ENCODE peak calls at places on chromosomes 1 and 21, in four cellular contexts. O, X, A and S are unnamed samples.

GRCh38 chr1:80021891-80022290 is 1015.4 kb upstream of the ADGRL4 start:
- DNase-seq in O (no peak), X (no peak), A (no peak), S (no peak)

GRCh38 chr1:119814288-119814687 is 3.0 kb upstream of the REG4 start:
- DNase-seq in O (no peak), X (no peak), A (no peak), S (no peak)

GRCh38 chr1:3306583-3307285 is 147.7 kb upstream of the ARHGEF16 start:
- DNase-seq in O (peak), X (no peak), A (no peak), S (peak)

GRCh38 chr1:12525311-12526181 is 92.5 kb downstream of the DHRS3 start:
- DNase-seq in O (no peak), X (no peak), A (no peak), S (no peak)

GRCh38 chr1:186626533-186626932 is 53.7 kb downstream of the PTGS2 start:
- DNase-seq in O (no peak), X (no peak), A (peak), S (no peak)

GRCh38 chr1:209733409-209734192 is 22.3 kb upstream of the TRAF3IP3 start:
- DNase-seq in O (peak), X (peak), A (no peak), S (no peak)

GRCh38 chr1:116855220-116855619 is 54.5 kb upstream of the PTGFRN start:
- DNase-seq in O (no peak), X (no peak), A (no peak), S (no peak)

GRCh38 chr1:212700597-212700891 is 904 bp upstream of the BATF3 start:
- DNase-seq in O (no peak), X (no peak), A (no peak), S (no peak)

GRCh38 chr1:201084171-201084766 is 28.0 kb downstream of the CACNA1S start:
- DNase-seq in O (no peak), X (no peak), A (no peak), S (no peak)

GRCh38 chr1:244214009-244214967 is 163.2 kb downstream of the ZBTB18 start:
- DNase-seq in O (peak), X (peak), A (no peak), S (peak)

GRCh38 chr1:46753985-46754384 is 35.1 kb upstream of the EFCAB14 start:
- DNase-seq in O (no peak), X (no peak), A (no peak), S (no peak)

GRCh38 chr1:119964673-119965363 is 68.5 kb upstream of the ADAM30 start:
- DNase-seq in O (no peak), X (no peak), A (no peak), S (no peak)

GRCh38 chr1:16167331-16168143 is 11.7 kb upstream of the EPHA2 start:
- DNase-seq in O (no peak), X (peak), A (peak), S (no peak)

GRCh38 chr1:112698366-112699310 is 8.3 kb downstream of the RHOC start:
- DNase-seq in O (no peak), X (peak), A (no peak), S (no peak)

GRCh38 chr1:47478090-47478489 is 40.2 kb downstream of the FOXD2 start:
- DNase-seq in O (no peak), X (no peak), A (no peak), S (peak)

GRCh38 chr1:94081566-94082344 is 39.2 kb downstream of the ABCA4 start:
- DNase-seq in O (peak), X (peak), A (no peak), S (peak)

GRCh38 chr1:2533356-2533755 is 3.3 kb upstream of the HES5 start:
- DNase-seq in O (peak), X (peak), A (no peak), S (peak)

GRCh38 chr1:84143796-84144565 is at the start of gene PRKACB:
- DNase-seq in O (peak), X (peak), A (no peak), S (peak)

GRCh38 chr1:204084247-204084772 is 11.4 kb downstream of the SOX13 start:
- DNase-seq in O (no peak), X (no peak), A (no peak), S (no peak)

GRCh38 chr1:93328809-93329477 is 16.8 kb upstream of the DR1 start:
- DNase-seq in O (no peak), X (no peak), A (no peak), S (no peak)

GRCh38 chr1:8211620-8212442 is 106.1 kb upstream of the SLC45A1 start:
- DNase-seq in O (peak), X (peak), A (no peak), S (peak)
- TF ChIP-seq CTCF in O (no peak), X (peak), A (no peak), S (no peak)

DNA sequence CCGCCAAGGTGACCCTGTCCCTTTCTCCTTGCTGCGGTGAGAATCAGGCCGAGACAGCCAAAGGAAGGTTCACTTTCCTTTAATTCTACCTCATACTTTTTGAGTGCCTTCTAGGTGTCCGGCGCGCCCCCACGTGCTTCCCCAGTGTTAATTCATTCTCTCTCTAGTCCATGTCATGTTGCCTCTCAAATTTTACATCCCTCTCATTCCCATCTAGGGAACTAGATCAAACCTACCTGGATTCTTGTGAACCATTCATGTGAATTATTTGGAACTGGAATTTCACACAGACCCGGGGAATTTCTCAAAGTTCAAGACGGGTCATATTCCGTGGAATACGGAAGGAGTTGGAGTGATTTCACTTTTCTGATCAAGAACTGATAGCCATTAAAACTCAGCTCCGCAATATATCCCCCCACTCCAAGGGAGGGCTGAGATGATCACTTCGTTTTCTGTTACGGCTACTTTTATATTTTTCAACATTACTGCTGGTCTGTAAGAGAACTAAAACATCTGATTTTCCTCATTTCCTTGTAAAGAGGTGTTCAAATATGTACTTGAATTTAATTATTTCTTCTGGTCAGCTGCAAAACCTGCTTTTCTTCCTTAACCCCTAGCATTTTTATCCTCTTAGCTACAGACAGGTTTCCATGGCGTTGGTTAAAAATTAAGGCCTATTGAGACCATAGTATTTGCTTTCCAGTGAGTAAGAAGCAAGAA is 1.0 kb upstream of the ENO1 start:
- DNase-seq in O (peak), X (peak), A (no peak), S (no peak)
- TF ChIP-seq CTCF in O (peak), X (peak), A (peak), S (no peak)

DNA sequence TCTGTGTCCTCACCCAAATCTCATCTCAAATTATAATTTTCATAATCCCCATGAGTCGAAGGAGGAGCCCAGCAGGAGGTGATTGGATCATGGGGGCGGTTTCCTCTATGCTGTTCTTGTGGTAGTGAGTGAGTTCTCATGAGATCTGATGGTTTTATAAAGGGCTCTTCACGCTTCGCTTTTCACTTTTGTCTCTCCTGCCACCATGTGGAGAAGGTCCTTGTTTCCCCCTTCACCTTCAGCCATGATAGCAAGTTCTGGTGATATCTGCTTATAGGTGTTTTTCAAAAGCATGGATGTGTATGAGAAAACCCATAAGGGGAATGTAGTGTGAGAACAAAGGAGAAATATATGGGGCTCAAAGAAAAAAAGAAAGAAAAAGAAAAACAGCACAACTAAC is 405.9 kb upstream of the RGS18 start:
- DNase-seq in O (no peak), X (no peak), A (no peak), S (no peak)
- TF ChIP-seq CTCF in O (no peak), X (no peak), A (no peak), S (no peak)

DNA sequence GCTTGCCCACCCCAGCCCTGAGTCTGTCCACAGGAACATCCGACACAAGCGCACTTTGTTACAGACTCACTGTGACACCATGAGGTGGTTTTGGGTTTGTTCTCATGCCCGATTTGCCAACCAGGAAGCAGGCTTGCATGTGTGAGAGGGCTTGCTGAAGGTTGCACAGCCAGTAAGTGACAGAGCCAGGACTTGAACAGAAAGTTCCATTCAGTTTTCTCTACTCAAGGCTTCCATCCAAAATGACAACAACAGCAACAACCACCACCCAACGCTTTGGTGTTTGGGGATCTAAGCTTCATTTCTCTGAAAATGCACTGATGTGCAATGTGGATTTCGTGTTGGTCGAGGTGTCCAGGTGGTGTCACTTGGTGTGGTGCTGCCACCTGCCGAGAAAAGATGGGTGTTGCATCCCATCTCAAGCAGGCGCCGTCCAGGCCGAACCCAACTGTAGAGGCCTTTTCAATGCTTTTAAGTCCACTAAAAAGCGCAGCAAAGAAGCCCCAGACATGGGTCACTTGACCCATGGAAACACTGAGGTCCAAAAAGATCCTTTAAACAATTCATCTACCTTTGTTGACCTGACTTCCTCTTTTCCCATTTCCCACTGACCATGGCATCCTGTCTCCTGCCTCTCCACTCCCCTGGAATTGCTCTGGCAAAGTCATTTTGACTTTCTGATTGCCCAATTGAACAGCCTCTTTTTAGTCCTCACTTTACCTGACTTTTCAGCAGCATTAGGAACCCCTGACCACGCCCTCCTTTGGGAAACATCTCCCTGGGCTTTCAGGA is 12.2 kb downstream of the CITED4 start:
- DNase-seq in O (peak), X (no peak), A (peak), S (peak)
- TF ChIP-seq CTCF in O (peak), X (peak), A (peak), S (peak)

GRCh38 chr21:19510653-19511052 is 1107.1 kb upstream of the TMPRSS15 start:
- DNase-seq in O (no peak), X (no peak), A (no peak), S (no peak)

GRCh38 chr21:19510057-19510456 is 1106.5 kb upstream of the TMPRSS15 start:
- DNase-seq in O (no peak), X (no peak), A (no peak), S (no peak)

GRCh38 chr21:19508442-19508841 is 1104.9 kb upstream of the TMPRSS15 start:
- DNase-seq in O (no peak), X (no peak), A (no peak), S (no peak)

GRCh38 chr21:19508844-19509243 is 1105.3 kb upstream of the TMPRSS15 start:
- DNase-seq in O (no peak), X (no peak), A (no peak), S (no peak)

DNA sequence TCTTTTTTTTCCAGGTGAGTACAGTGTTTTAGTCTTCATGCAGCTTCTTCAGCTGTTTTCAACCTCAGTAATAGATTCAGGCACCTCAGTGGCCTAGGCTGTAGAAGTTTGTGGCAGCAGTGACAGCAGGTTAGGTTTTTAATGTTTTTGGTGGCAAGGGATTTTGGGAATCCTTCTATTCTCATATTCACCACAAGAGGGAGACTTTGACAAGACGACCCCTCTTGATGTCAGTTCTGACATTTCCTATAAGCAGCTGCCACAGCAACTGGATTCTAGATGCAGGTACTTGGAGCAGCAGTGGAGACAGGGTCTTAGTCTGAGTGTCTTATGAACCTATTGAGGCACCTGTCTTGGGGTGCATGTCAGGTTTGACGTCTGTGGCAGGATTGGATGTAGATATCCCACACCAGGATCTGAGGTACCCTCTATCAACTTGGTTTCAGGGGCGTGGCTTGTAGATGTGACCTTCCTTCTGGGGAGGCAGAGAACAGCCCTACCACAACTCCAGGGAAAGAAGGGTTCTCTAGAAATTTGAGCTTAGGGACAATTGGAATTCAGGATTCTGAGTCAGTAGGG is 1104.2 kb upstream of the TMPRSS15 start:
- DNase-seq in O (no peak), X (no peak), A (no peak), S (no peak)
- TF ChIP-seq CTCF in O (no peak), X (peak), A (no peak), S (peak)

GRCh38 chr1:63843884-63844283 is 70.1 kb downstream of the ROR1 start:
- DNase-seq in O (no peak), X (no peak), A (no peak), S (no peak)
- TF ChIP-seq CTCF in O (no peak), X (no peak), A (no peak), S (no peak)

DNA sequence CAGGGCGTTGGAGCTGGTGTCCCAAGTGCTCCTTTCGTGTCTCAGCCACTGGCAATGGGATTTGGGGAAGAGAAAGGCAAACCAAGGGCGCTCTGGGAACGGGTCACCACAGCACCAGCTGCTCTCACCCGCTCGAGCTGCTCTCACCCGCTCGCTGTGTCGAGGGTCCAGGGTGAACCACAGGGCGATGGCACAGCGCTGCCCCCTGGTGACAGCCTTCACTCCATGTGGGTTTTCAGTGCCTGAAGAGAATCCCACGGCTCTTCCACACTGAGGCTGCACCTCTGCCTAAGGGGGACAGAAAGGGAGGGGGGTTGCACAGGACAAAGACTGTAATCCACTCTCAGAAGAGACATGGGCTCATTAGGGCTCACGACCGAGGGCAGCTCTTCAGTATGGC is 7.1 kb upstream of the CLDN19 start:
- DNase-seq in O (no peak), X (no peak), A (peak), S (no peak)
- TF ChIP-seq CTCF in O (peak), X (peak), A (peak), S (no peak)

GRCh38 chr1:38072858-38073257 is 26.3 kb upstream of the POU3F1 start:
- DNase-seq in O (no peak), X (no peak), A (no peak), S (no peak)

GRCh38 chr1:38076038-38076437 is 29.4 kb upstream of the POU3F1 start:
- DNase-seq in O (no peak), X (no peak), A (no peak), S (peak)

GRCh38 chr1:38075191-38075590 is 28.6 kb upstream of the POU3F1 start:
- DNase-seq in O (no peak), X (no peak), A (no peak), S (no peak)

GRCh38 chr1:38076455-38076854 is 29.9 kb upstream of the POU3F1 start:
- DNase-seq in O (no peak), X (no peak), A (no peak), S (no peak)

GRCh38 chr1:38073926-38074677 is 27.5 kb upstream of the POU3F1 start:
- DNase-seq in O (peak), X (peak), A (no peak), S (no peak)
- TF ChIP-seq CTCF in O (no peak), X (no peak), A (no peak), S (no peak)